ENCODE peak calls at places on chromosomes 5 and 9, in four cellular contexts. E is cardiac muscle cell, R is Karpas-422, K is SJSA1. S is an unnamed sample. For H3K36me3 and H3K4me1, the result is how much of the 10 kb centered on the place peaks cover.

GRCh38 chr9:116417464-116417863 is 263.9 kb downstream of the PAPPA start:
- DNase-seq in E (no peak), R (no peak), K (no peak), S (no peak)

GRCh38 chr5:163458778-163459405 is 1.0 kb downstream of the NUDCD2 start:
- DNase-seq in R (peak), K (no peak), E (no peak), S (peak)

GRCh38 chr9:116154976-116155699 is 1.5 kb downstream of the PAPPA start:
- DNase-seq in K (peak), R (no peak), E (peak), S (no peak)

GRCh38 chr9:114037249-114037648 is 40.9 kb downstream of the AMBP start:
- DNase-seq in R (no peak), E (no peak), K (no peak), S (no peak)

GRCh38 chr5:43422143-43422542 is 10.0 kb upstream of the CCL28 start:
- DNase-seq in R (no peak), K (no peak), E (peak), S (no peak)

GRCh38 chr9:1759009-1759408 is 256.1 kb upstream of the SMARCA2 start:
- DNase-seq in E (no peak), K (no peak), R (peak), S (peak)

GRCh38 chr5:127994087-127994660 is 89.4 kb upstream of the SLC12A2 start:
- DNase-seq in R (no peak), E (no peak), K (no peak), S (no peak)

GRCh38 chr5:139845846-139846681 is 50.5 kb downstream of the PSD2 start:
- DNase-seq in K (no peak), R (no peak), E (no peak), S (no peak)

GRCh38 chr5:149400304-149400703 is 21.2 kb upstream of the IL17B start:
- DNase-seq in K (no peak), R (no peak), E (no peak), S (no peak)

GRCh38 chr5:148961261-148962199 is 101.3 kb downstream of the SH3TC2 start:
- DNase-seq in E (no peak), K (no peak), R (no peak), S (no peak)

GRCh38 chr9:10228082-10228481 is 384.7 kb downstream of the PTPRD start:
- DNase-seq in R (no peak), K (no peak), E (no peak), S (no peak)

GRCh38 chr5:35853652-35854051 is 3.0 kb upstream of the IL7R start:
- DNase-seq in K (no peak), R (no peak), E (peak), S (no peak)

GRCh38 chr9:36940881-36941280 is 93.2 kb downstream of the PAX5 start:
- DNase-seq in K (no peak), R (no peak), E (no peak), S (no peak)

GRCh38 chr5:3335301-3335700 is 260.3 kb upstream of the IRX1 start:
- DNase-seq in E (no peak), K (no peak), R (no peak), S (no peak)

GRCh38 chr5:168364738-168365550 is 73.5 kb downstream of the WWC1 start:
- DNase-seq in K (no peak), E (peak), R (no peak), S (no peak)

GRCh38 chr9:93114984-93115335 is 18.9 kb downstream of the CARD19 start:
- DNase-seq in E (no peak), K (no peak), R (no peak), S (no peak)

GRCh38 chr5:175778951-175779475 is 92.4 kb upstream of the CPLX2 start:
- DNase-seq in R (no peak), K (no peak), E (peak), S (no peak)

GRCh38 chr5:167995844-167996400 is 295.5 kb upstream of the WWC1 start:
- DNase-seq in R (no peak), E (no peak), K (no peak), S (no peak)

GRCh38 chr5:141623197-141623596 is 4.4 kb upstream of the DIAPH1 start:
- DNase-seq in K (peak), E (no peak), R (peak), S (peak)
- H3K36me3 ChIP-seq in K (half or more), E (under half), R (under half), S (half or more)

DNA sequence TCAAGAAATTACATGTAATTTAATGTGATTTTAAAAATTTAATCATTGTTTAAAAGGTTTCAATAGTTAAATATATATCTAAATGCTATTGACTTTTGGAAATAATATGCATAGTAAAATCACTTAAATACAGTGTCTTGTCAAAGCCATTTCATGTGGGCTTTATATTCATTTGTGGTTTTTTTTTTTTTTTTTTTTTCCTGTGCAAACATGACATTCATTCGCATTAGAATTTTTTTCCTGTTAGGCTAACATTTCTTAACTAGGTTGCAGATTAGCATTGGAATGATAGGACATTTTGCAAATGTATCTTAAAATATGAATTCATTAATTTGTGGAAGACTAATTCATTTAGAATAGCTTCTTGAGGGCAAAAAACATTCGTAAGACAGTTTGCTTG is 149.8 kb downstream of the PBX3 start:
- DNase-seq in K (no peak), R (no peak), E (no peak), S (no peak)
- H3K4me1 ChIP-seq in K (under half), R (under half), E (under half), S (under half)

GRCh38 chr5:150782850-150783249 is 4.3 kb downstream of the SMIM3 start:
- DNase-seq in E (no peak), R (peak), K (no peak), S (no peak)

GRCh38 chr5:150780816-150781221 is 2.3 kb downstream of the SMIM3 start:
- DNase-seq in E (peak), K (no peak), R (no peak), S (no peak)

GRCh38 chr5:150781706-150782614 is 3.4 kb downstream of the SMIM3 start:
- DNase-seq in E (peak), R (peak), K (no peak), S (no peak)

GRCh38 chr5:150785950-150786349 is 7.4 kb downstream of the SMIM3 start:
- DNase-seq in R (no peak), K (no peak), E (no peak), S (no peak)

DNA sequence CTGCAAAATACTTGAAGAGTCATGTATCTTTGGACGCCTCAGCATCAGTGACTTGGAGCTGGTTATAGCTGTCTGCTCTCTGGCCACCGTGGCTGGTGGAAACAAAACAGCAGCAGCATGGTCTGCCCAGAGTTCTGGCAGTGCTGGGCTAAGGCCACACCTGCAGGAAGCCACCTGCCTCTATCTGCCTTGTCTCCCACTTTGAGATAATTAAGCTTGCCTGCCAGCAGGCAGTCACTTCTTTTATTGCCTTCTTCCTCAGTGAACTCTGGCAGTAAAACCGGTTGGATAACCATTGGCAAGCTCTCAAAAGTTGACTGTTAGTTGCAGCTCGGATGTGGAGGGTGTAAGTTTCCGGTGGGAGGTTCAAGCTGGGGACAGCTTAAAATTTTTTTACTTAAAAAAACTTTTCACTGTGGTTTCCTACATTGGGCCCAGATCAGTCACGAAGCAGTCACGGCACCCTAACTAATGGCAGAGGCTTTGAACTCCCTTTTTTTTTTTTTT is 4.9 kb downstream of the SMIM3 start:
- DNase-seq in R (no peak), E (peak), K (no peak), S (peak)
- H3K4me3 ChIP-seq in R (no peak), E (no peak), K (no peak), S (no peak)

DNA sequence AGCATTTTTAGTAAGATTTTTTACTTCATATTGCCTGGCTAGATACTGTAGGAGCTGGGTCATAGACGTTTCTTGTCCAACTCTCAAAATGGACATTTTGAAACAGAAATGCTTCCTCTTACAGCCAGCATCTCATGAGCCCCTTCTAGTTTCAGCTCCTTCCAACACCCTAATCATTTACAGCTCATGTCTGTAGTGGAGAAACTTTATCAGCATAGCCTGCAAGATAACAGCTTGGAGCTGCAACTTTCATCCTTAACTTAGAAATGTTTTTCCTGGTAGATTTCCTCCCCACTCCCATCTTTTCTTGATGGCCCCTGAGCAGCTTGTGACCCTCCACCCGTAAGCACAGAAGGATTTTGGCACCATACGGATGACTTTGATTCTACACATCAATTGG is 53.6 kb upstream of the TGFBR1 start:
- DNase-seq in K (no peak), R (no peak), E (peak), S (no peak)
- H3K36me3 ChIP-seq in K (under half), R (under half), E (under half), S (under half)

DNA sequence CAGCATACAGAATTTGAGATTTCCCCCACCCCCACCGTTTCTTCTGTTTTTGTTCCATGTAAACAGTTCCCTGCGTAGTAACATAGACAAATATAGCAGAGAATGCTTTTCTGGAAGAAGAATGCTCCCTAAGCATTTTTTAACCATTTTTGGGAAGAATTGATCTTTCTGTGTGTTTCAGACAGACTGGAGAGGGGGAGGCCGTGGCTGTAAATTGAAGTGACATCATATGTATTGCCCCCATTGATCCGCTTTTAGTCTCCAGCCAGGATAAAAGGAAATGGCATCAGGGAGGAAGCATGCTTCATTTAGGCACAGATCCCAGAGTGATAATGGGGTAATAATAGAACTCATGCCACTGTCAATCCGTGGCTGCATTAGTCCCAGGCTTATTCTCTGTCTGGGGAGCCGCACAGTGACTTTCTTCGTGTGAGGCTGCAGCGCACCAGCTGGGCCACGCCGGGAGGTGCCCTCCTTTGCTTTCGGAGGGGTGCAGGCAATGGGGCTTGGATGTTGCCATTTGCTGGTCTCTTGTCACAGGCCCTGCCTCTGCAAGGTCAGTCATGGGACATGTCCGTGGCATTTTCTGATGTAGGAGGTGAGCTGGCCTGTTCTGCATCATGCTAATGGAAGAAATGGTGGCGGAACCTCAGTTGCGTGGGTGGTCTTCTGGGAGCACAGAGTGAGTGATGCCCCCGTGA is 261.5 kb downstream of the FANCC start:
- DNase-seq in K (peak), E (peak), R (no peak), S (no peak)
- H3K4me1 ChIP-seq in K (half or more), E (under half), R (under half), S (under half)

DNA sequence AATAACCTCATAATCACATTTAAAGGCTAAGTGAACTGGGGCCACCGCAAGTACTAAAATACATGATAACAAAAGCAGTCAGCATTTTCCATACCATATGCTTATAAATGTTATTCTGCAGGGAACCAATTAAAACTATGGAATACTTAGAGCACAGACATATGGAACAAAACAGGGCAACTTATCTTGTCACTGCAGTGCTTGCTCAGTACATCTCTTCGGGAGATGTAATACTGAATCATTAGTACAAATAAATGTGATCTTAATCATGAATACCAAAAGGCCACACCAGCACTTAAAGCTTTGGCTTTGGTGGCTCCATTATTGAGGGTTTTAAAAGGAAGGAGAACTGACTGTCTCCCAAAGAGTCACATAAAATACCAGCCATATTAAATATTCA is 32.1 kb downstream of the PRUNE2 start:
- DNase-seq in R (no peak), E (no peak), K (no peak), S (no peak)
- H3K4me3 ChIP-seq in R (no peak), E (no peak), K (no peak), S (no peak)

GRCh38 chr9:137267933-137268355 is 9.6 kb upstream of the TOR4A start:
- DNase-seq in E (no peak), R (peak), K (no peak), S (peak)
- H3K36me3 ChIP-seq in E (under half), R (under half), K (half or more), S (half or more)

DNA sequence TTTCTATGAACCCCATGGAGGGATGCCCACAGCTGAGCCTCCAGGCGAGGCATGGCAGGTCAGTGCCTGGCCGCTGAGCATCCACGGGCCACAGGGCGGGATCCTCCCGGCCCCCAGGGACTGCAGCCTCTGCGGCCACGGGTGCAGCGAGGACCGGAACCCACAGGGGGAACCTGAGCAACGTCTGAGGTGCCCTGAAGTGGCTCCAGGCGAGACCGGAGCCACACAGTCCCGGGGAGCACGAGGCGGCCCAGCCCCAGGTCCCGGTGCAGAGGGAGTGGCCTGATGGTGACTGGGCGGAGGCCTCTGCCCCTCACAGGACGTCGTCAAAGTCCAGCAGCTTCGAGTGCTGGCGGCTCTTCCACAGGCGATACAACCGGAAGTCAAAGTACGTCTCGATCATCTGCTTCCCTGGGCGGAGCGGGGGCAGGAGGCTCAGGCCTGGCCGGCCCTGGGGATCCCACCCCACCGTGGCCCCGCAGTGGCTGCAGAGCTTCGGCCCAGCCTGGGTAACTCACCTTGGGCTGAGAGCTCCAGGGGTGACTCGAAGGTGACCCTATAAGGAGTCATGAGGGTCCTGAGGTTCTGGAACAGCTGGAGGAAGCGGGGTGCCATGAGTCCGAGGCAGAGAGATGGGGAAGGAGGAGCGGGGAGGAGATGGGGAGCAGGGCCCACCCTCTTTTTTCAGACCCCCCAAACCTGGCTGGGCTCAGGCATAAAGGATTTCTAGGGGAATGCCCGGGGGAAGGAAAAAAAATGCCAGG is 8.1 kb upstream of the ENTPD8 start:
- DNase-seq in R (no peak), E (no peak), K (no peak), S (no peak)
- H3K4me1 ChIP-seq in R (under half), E (under half), K (under half), S (under half)